ENCODE peak calls at places on chromosome 22, in five cellular contexts. J is right atrium auricular region, D is tibial nerve, U is mammary epithelial cell, S is cardiac muscle cell. R is an unnamed sample. For H3K9me3 and H3K36me3, the result is how much of the 10 kb centered on the place peaks cover.

GRCh38 chr22:33923660-33924246 is 3.5 kb upstream of the LARGE1 start:
- DNase-seq in J (peak), D (peak), U (peak), S (peak), R (no peak)

GRCh38 chr22:26656896-26657851 is at the start of gene MIAT:
- DNase-seq in J (no peak), D (no peak), U (no peak), S (peak), R (peak)

GRCh38 chr22:36197065-36197440 is 4.6 kb downstream of the APOL4 start:
- DNase-seq in J (peak), D (no peak), U (no peak), S (peak), R (no peak)

GRCh38 chr22:26781591-26781990 is 124.2 kb downstream of the MIAT start:
- DNase-seq in J (no peak), D (no peak), U (no peak), S (no peak), R (peak)

GRCh38 chr22:49972163-49973017 is 11.8 kb downstream of the PIM3 start:
- DNase-seq in J (no peak), D (peak), U (no peak), S (no peak), R (peak)

GRCh38 chr22:46931881-46932280 is 169.4 kb downstream of the TBC1D22A start:
- DNase-seq in J (peak), D (no peak), U (peak), S (no peak), R (no peak)

GRCh38 chr22:21760640-21761039 is 25.0 kb upstream of the YPEL1 start:
- DNase-seq in J (no peak), D (no peak), U (peak), S (peak), R (no peak)

GRCh38 chr22:33188316-33188715 is 130.1 kb upstream of the SYN3 start:
- DNase-seq in J (no peak), D (no peak), U (peak), S (peak), R (no peak)

GRCh38 chr22:17969732-17970131 is 54.6 kb downstream of the MICAL3 start:
- DNase-seq in J (peak), D (no peak), U (peak), S (peak), R (no peak)

GRCh38 chr22:32623943-32624342 is 149.3 kb downstream of the FBXO7 start:
- DNase-seq in J (peak), D (peak), U (no peak), S (peak), R (no peak)

GRCh38 chr22:28222066-28222465 is 303.0 kb upstream of the PITPNB start:
- DNase-seq in J (no peak), D (no peak), U (no peak), S (no peak), R (no peak)

GRCh38 chr22:32426881-32427280 is 14.8 kb upstream of the RTCB start:
- DNase-seq in J (no peak), D (no peak), U (no peak), S (no peak), R (no peak)

GRCh38 chr22:40258463-40259046 is 80.8 kb downstream of the TNRC6B start:
- DNase-seq in J (no peak), D (no peak), U (peak), S (no peak), R (no peak)

GRCh38 chr22:44371741-44372525 is 59.2 kb upstream of the SHISAL1 start:
- DNase-seq in J (no peak), D (no peak), U (no peak), S (no peak), R (no peak)

GRCh38 chr22:36379593-36380361 is 8.0 kb downstream of the MYH9 start:
- DNase-seq in J (no peak), D (no peak), U (peak), S (no peak), R (no peak)

GRCh38 chr22:32850591-32851517 is 49.3 kb downstream of the TIMP3 start:
- DNase-seq in J (peak), D (peak), U (no peak), S (peak), R (no peak)

GRCh38 chr22:32752326-32752725 is 49.2 kb upstream of the TIMP3 start:
- DNase-seq in J (no peak), D (no peak), U (peak), S (no peak), R (no peak)

DNA sequence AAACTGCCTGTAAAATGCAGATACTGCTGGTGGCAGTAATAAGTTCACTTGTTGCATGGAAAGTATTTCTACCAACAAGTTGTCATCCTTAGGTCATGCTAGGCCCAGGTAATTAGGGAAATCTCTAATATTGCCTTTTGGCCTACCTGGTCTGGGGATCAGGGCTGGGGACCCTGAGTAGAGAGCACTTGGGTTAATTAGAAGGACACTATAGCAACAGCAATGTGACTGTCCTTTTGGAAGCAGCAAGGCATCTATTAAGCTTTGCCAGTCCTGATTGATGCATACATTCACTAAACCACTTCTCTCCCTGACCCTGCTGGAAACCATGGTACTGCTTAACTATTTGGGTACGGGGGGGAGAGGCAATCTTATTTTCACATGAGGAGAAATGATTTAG is 86.5 kb upstream of the GNAZ start:
- DNase-seq in J (no peak), D (no peak), U (no peak), S (no peak), R (no peak)
- H3K9me3 ChIP-seq in J (under half), D (under half), U (under half), S (under half), R (under half)

GRCh38 chr22:42801537-42802165 is 55.4 kb downstream of the ARFGAP3 start:
- DNase-seq in J (no peak), D (no peak), U (no peak), S (no peak), R (no peak)
- H3K36me3 ChIP-seq in J (half or more), D (under half), U (under half), S (under half), R (half or more)

DNA sequence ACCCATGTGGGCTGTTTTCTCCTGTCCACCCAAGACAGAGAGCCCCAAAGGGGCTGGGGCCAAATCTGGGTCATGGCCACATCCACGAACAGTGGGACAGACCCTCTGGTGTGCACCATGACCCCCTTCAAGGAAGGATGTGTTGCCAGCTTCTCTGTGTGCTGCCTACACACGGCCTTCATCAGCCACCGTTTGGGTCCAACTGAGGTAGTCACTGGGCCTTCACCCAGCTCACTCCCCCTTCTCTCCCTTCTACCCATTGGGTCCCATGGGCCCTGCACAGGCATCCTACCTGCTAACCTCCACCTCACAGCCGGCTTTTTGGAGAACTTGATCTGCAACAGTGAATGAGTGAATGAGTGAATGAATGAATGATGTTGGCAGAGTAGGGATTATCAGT is 1484.9 kb downstream of the BRD1 start:
- DNase-seq in J (no peak), D (no peak), U (no peak), S (no peak), R (no peak)
- H3K9me3 ChIP-seq in J (under half), D (under half), U (under half), S (under half), R (under half)

DNA sequence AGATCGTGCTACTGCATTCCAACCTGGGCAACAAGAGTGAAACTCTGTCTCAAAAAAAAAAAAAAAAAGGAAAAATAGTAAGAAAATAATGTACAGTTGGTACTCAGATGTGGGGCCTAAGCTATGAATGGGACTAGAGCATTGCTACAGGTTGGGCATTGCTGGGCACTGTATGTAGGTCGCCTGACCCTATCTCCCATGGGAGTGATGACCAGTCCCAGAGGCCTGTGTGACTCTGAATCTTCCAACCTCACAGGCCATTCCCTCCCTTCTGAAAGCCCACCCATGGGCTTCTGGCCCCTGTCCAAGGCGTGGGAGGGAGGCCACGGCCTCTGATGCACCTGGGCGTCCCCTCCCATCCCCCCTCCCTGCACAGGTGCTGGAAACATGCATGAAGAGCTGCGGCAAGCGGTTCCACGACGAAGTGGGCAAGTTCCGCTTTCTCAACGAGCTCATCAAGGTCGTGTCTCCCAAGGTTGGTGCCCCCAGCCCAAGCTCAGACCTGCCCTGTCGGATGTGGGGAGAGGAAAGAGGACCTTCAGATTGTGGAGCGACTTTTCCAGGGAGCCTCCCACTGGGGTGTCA is 9.5 kb downstream of the GGA1 start:
- DNase-seq in J (no peak), D (no peak), U (no peak), S (no peak), R (no peak)
- H3K36me3 ChIP-seq in J (half or more), D (under half), U (under half), S (under half), R (half or more)

GRCh38 chr22:48054596-48054995 is 1292.1 kb downstream of the TBC1D22A start:
- DNase-seq in J (no peak), D (no peak), U (no peak), S (no peak), R (no peak)

GRCh38 chr22:48053973-48054372 is 1291.5 kb downstream of the TBC1D22A start:
- DNase-seq in J (no peak), D (no peak), U (no peak), S (no peak), R (no peak)

GRCh38 chr22:48051796-48052620 is 1289.6 kb downstream of the TBC1D22A start:
- DNase-seq in J (no peak), D (no peak), U (no peak), S (no peak), R (no peak)

GRCh38 chr22:48050836-48051235 is 1288.4 kb downstream of the TBC1D22A start:
- DNase-seq in J (no peak), D (no peak), U (no peak), S (no peak), R (no peak)

GRCh38 chr22:48052621-48052890 is 1290.1 kb downstream of the TBC1D22A start:
- DNase-seq in J (no peak), D (no peak), U (no peak), S (no peak), R (no peak)
- H3K9me3 ChIP-seq in J (under half), D (under half), U (half or more), S (under half), R (under half)

R was measured in upper lobe of left lung.